ENCODE peak calls at places on chromosomes 5 and 9, in eight cellular contexts. K is stromal cell of bone marrow; Y is T-helper 2 cell; T is fibroblast of gingiva; O is H4; M is body of pancreas; L is CD8-positive, alpha-beta memory T cell; W is AG09319. A is an unnamed sample.

GRCh38 chr9:34451545-34451944 is 6.8 kb downstream of the FAM219A start:
- DNase-seq in Y (peak; percentile 59), O (no peak), L (no peak), T (no peak), K (no peak), W (no peak), M (no peak), A (no peak)

GRCh38 chr5:169006878-169007790 is 293.8 kb downstream of the SLIT3 start:
- DNase-seq in W (no peak), L (no peak), Y (no peak), K (no peak), T (no peak), O (no peak), M (no peak), A (no peak)

GRCh38 chr9:108468364-108468763 is 387.4 kb downstream of the ACTL7B start:
- DNase-seq in L (no peak), Y (peak; percentile 21), W (no peak), T (peak; percentile 40), K (no peak), M (peak; percentile 30), O (peak; percentile 52), A (no peak)

GRCh38 chr5:176388341-176389113 is at the start of the genes HIGD2A and NOP16:
- DNase-seq in O (peak; percentile 100), Y (peak; percentile 100), T (peak; percentile 98), W (peak; percentile 98), M (peak; percentile 99), L (peak; percentile 99), K (peak; percentile 98), A (peak; percentile 98)

GRCh38 chr9:114898741-114899140 is 31.6 kb downstream of the TNFSF8 start:
- DNase-seq in O (no peak), W (no peak), M (peak; percentile 28), L (peak; percentile 88), K (no peak), Y (peak; percentile 98), T (no peak), A (peak; percentile 61)

GRCh38 chr9:93891549-93892310 is 63.4 kb downstream of the BARX1 start:
- DNase-seq in T (no peak), L (no peak), K (no peak), O (no peak), M (peak; percentile 18), Y (no peak), W (no peak), A (no peak)

GRCh38 chr5:14142202-14142855 is 813 bp upstream of the TRIO start:
- DNase-seq in O (no peak), K (no peak), M (no peak), W (no peak), L (no peak), Y (no peak), T (peak; percentile 43), A (no peak)

GRCh38 chr9:21906878-21907277 is 87.3 kb downstream of the CDKN2A start:
- DNase-seq in K (no peak), L (no peak), T (peak; percentile 68), M (no peak), Y (no peak), W (no peak), O (no peak), A (no peak)

GRCh38 chr5:38540348-38540747 is 16.1 kb downstream of the LIFR start:
- DNase-seq in O (no peak), W (no peak), T (no peak), L (no peak), Y (no peak), K (no peak), M (peak; percentile 80), A (no peak)

GRCh38 chr5:84274585-84275468 is 109.9 kb downstream of the EDIL3 start:
- DNase-seq in O (peak; percentile 22), W (no peak), L (no peak), Y (no peak), M (peak; percentile 49), K (no peak), T (peak; percentile 26), A (peak; percentile 33)

GRCh38 chr5:28499764-28500290 is 1461.4 kb upstream of the CDH9 start:
- DNase-seq in M (no peak), W (no peak), K (no peak), O (no peak), Y (no peak), T (no peak), L (no peak), A (no peak)

GRCh38 chr9:85541876-85542275 is 199.9 kb downstream of the AGTPBP1 start:
- DNase-seq in T (no peak), K (no peak), L (no peak), M (no peak), O (no peak), Y (no peak), W (no peak), A (no peak)

GRCh38 chr5:125413861-125414260 is 667.4 kb upstream of the ZNF608 start:
- DNase-seq in M (no peak), K (no peak), L (no peak), W (no peak), T (no peak), Y (no peak), O (no peak), A (no peak)

GRCh38 chr9:134314039-134314949 is 12.0 kb upstream of the RXRA start:
- DNase-seq in L (peak; percentile 12), T (no peak), Y (no peak), M (peak; percentile 2), O (no peak), K (no peak), W (no peak), A (no peak)

GRCh38 chr9:79652598-79652997 is 80.8 kb downstream of the TLE4 start:
- DNase-seq in L (no peak), T (no peak), Y (no peak), O (no peak), K (no peak), M (no peak), W (no peak), A (no peak)

GRCh38 chr5:36073595-36074216 is 7.0 kb upstream of the UGT3A2 start:
- DNase-seq in Y (peak; percentile 77), T (no peak), M (no peak), O (peak; percentile 39), K (no peak), L (no peak), W (no peak), A (no peak)